ENCODE peak calls at places on chromosome 9, in ten cellular contexts. K is transverse colon, Z is AG09319, Y is GM12878, E is tibial artery, L is fibroblast of mammary gland, P is GM13976, H is lower lobe of right lung, V is cardiac muscle cell, C is hepatocyte. B is an unnamed sample.
A peak's percentile ranks its signal among the peaks of the same experiment; 100 is the strongest.

GRCh38 chr9:136538599-136539426 is 7.0 kb downstream of the NOTCH1 start:
- DNase-seq in Z (no peak), P (peak; percentile 84), L (no peak), K (peak; percentile 62), C (no peak), H (no peak), Y (no peak), V (no peak), E (no peak), B (no peak)

GRCh38 chr9:137231313-137232039 is 775 bp downstream of the SLC34A3 start:
- DNase-seq in Z (no peak), E (no peak), K (no peak), V (no peak), P (no peak), L (no peak), C (no peak), H (no peak), Y (no peak), B (no peak)

GRCh38 chr9:33092634-33093033 is 16.2 kb upstream of the SMU1 start:
- DNase-seq in H (no peak), E (no peak), L (no peak), Y (no peak), C (no peak), Z (no peak), K (no peak), V (no peak), P (no peak), B (no peak)

GRCh38 chr9:22022396-22022795 is 13.3 kb upstream of the CDKN2B start:
- DNase-seq in P (no peak), H (no peak), K (no peak), E (no peak), L (no peak), Y (no peak), C (no peak), V (no peak), Z (no peak), B (no peak)

GRCh38 chr9:6054280-6055099 is 39.1 kb upstream of the RANBP6 start:
- DNase-seq in P (peak; percentile 35), C (peak; percentile 90), E (no peak), H (peak; percentile 62), K (peak; percentile 64), L (peak; percentile 73), Z (peak; percentile 55), Y (no peak), V (peak; percentile 88), B (no peak)

GRCh38 chr9:99491408-99492259 is 269.6 kb downstream of the SEC61B start:
- DNase-seq in Y (peak; percentile 20), L (peak; percentile 88), E (no peak), C (no peak), K (no peak), Z (peak; percentile 67), P (no peak), H (no peak), V (no peak), B (no peak)

GRCh38 chr9:75850459-75851200 is 39.8 kb upstream of the PCSK5 start:
- DNase-seq in V (no peak), K (no peak), Z (no peak), L (no peak), C (no peak), P (no peak), Y (no peak), H (no peak), E (no peak), B (no peak)

GRCh38 chr9:12759767-12760166 is 15.1 kb upstream of the LURAP1L start:
- DNase-seq in E (no peak), V (no peak), L (peak; percentile 59), P (no peak), K (no peak), H (no peak), Y (no peak), Z (peak; percentile 20), C (no peak), B (no peak)

GRCh38 chr9:105425817-105426433 is 21.9 kb upstream of the FSD1L start:
- DNase-seq in C (no peak), L (peak; percentile 45), K (no peak), P (peak; percentile 60), V (no peak), H (no peak), Z (no peak), Y (no peak), E (no peak), B (no peak)

GRCh38 chr9:124675261-124676158 is 95.6 kb downstream of the NR6A1 start:
- DNase-seq in Z (no peak), H (no peak), Y (no peak), P (no peak), V (no peak), E (no peak), K (no peak), L (no peak), C (no peak), B (no peak)

GRCh38 chr9:93931905-93932304 is 23.2 kb downstream of the BARX1 start:
- DNase-seq in E (no peak), V (no peak), Z (no peak), K (no peak), P (no peak), H (no peak), C (no peak), Y (no peak), L (no peak), B (no peak)
- TF ChIP-seq CTCF in E (no peak), V (no peak), Z (no peak), K (no peak), P (no peak), H (no peak), C (no peak), Y (no peak), L (no peak), B (no peak)

DNA sequence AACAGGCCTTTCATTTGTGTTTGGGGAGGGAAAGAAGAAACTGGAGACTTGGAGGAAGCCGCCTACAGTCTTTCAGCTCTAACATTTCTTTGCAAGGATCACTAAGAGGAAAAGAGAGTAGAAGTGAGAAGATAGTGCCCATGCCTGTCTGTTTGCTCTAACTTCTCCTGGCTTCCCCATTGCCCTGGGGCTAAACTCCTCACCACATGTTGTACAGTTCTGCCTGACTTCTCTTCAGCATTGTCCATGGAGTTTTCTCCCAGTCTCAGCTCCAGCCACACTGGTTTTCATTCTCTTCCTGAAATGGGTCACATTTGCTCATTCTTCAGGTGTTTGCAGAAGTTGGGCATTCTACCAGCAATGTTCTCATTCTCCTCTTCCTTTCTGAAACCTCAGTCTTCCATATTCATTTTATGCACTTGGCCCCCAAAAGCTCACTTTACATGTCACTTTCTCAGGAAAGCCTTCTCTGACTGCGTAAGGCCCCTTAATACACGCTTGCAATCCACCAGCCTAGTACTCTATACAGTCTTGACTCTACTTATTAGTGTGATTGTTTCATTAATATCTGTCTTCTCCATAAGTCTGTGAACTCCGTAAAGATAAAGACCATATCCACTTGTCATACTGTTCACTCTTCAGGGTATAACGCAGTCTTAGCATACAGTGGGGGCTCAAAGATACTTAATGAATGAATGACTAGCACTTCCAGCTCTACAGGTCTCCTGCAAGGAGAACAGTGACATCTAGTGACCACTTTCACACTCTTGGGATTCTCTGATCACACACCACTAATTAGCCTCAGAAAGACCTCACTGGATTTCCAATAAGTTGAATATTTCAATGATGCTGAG is 40.2 kb upstream of the TRIM32 start:
- DNase-seq in E (no peak), L (peak; percentile 67), K (no peak), Z (no peak), H (no peak), Y (no peak), V (peak; percentile 45), C (peak; percentile 56), P (no peak), B (no peak)
- TF ChIP-seq CTCF in E (peak; percentile 36), L (peak; percentile 66), K (peak; percentile 49), Z (peak; percentile 69), H (peak; percentile 50), Y (peak; percentile 57), V (peak; percentile 76), C (peak; percentile 70), P (peak; percentile 47), B (no peak)

GRCh38 chr9:134641173-134641985 is at the start of gene COL5A1:
- DNase-seq in K (peak; percentile 80), L (peak; percentile 84), C (peak; percentile 95), Y (no peak), E (peak; percentile 97), V (peak; percentile 95), Z (peak; percentile 84), H (peak; percentile 85), P (no peak), B (no peak)
- TF ChIP-seq CTCF in K (peak; percentile 18), L (no peak), C (peak; percentile 18), Y (no peak), E (peak; percentile 60), V (no peak), Z (no peak), H (no peak), P (no peak), B (no peak)

GRCh38 chr9:92483896-92484545 is 1.7 kb upstream of the ASPN start:
- DNase-seq in Y (no peak), K (no peak), H (no peak), P (no peak), C (no peak), V (no peak), L (no peak), E (no peak), Z (no peak), B (no peak)
- TF ChIP-seq CTCF in Y (no peak), K (no peak), H (no peak), P (no peak), C (no peak), V (no peak), L (no peak), E (no peak), Z (no peak), B (no peak)